ENCODE peak calls at places on chromosomes 2 and 18, in six cellular contexts. One of them, this sample, is unnamed.

GRCh38 chr2:16183345-16183744 is 243.0 kb downstream of the MYCN start:
- DNase-seq in K562: no peak
- DNase-seq in GM12891: no peak
- DNase-seq in HepG2: no peak
- DNase-seq in GM12878: no peak
- DNase-seq in H1: no peak
- DNase-seq in this sample: no peak

GRCh38 chr18:57698571-57699276 is 77.1 kb upstream of the NARS1 start:
- DNase-seq in K562: no peak
- DNase-seq in GM12891: no peak
- DNase-seq in HepG2: no peak
- DNase-seq in GM12878: no peak
- DNase-seq in H1: no peak
- DNase-seq in this sample: no peak

GRCh38 chr2:24159708-24160107 is 15.1 kb upstream of the FAM228A start:
- DNase-seq in K562: no peak
- DNase-seq in GM12891: no peak
- DNase-seq in HepG2: no peak
- DNase-seq in GM12878: no peak
- DNase-seq in H1: no peak
- DNase-seq in this sample: no peak

GRCh38 chr18:34929336-34929780 is 111.9 kb upstream of the MAPRE2 start:
- DNase-seq in K562: peak; percentile 14
- DNase-seq in GM12891: no peak
- DNase-seq in HepG2: peak; percentile 94
- DNase-seq in GM12878: no peak
- DNase-seq in H1: no peak
- DNase-seq in this sample: no peak

GRCh38 chr2:3145471-3146027 is 232.1 kb downstream of the EIPR1 start:
- DNase-seq in K562: no peak
- DNase-seq in GM12891: no peak
- DNase-seq in HepG2: no peak
- DNase-seq in GM12878: no peak
- DNase-seq in H1: no peak
- DNase-seq in this sample: no peak

GRCh38 chr2:191657977-191658376 is 20.0 kb upstream of the NABP1 start:
- DNase-seq in K562: no peak
- DNase-seq in GM12891: no peak
- DNase-seq in HepG2: no peak
- DNase-seq in GM12878: no peak
- DNase-seq in H1: no peak
- DNase-seq in this sample: no peak

GRCh38 chr2:149329068-149329467 is 1.3 kb upstream of the LYPD6 start:
- DNase-seq in K562: no peak
- DNase-seq in GM12891: no peak
- DNase-seq in HepG2: no peak
- DNase-seq in GM12878: no peak
- DNase-seq in H1: peak; percentile 59
- DNase-seq in this sample: no peak

GRCh38 chr2:234330902-234331301 is 166.0 kb downstream of the ARL4C start:
- DNase-seq in K562: no peak
- DNase-seq in GM12891: no peak
- DNase-seq in HepG2: no peak
- DNase-seq in GM12878: no peak
- DNase-seq in H1: no peak
- DNase-seq in this sample: no peak

GRCh38 chr2:172640389-172640788 is 84.5 kb downstream of the PDK1 start:
- DNase-seq in K562: no peak
- DNase-seq in GM12891: no peak
- DNase-seq in HepG2: no peak
- DNase-seq in GM12878: no peak
- DNase-seq in H1: no peak
- DNase-seq in this sample: no peak
- TF ChIP-seq TAF1 in K562: no peak
- TF ChIP-seq TAF1 in GM12891: no peak
- TF ChIP-seq TAF1 in HepG2: no peak
- TF ChIP-seq TAF1 in GM12878: no peak
- TF ChIP-seq TAF1 in H1: no peak
- TF ChIP-seq TAF1 in this sample: no peak

GRCh38 chr18:21740474-21740723 is 193 bp upstream of the MIB1 start:
- DNase-seq in K562: peak; percentile 97
- DNase-seq in GM12891: peak; percentile 86
- DNase-seq in HepG2: peak; percentile 92
- DNase-seq in GM12878: no peak
- DNase-seq in H1: no peak
- DNase-seq in this sample: peak; percentile 79
- TF ChIP-seq POLR2A in K562: peak; percentile 72
- TF ChIP-seq POLR2A in GM12891: no peak
- TF ChIP-seq POLR2A in HepG2: no peak
- TF ChIP-seq POLR2A in GM12878: no peak
- TF ChIP-seq POLR2A in H1: no peak
- TF ChIP-seq POLR2A in this sample: no peak

DNA sequence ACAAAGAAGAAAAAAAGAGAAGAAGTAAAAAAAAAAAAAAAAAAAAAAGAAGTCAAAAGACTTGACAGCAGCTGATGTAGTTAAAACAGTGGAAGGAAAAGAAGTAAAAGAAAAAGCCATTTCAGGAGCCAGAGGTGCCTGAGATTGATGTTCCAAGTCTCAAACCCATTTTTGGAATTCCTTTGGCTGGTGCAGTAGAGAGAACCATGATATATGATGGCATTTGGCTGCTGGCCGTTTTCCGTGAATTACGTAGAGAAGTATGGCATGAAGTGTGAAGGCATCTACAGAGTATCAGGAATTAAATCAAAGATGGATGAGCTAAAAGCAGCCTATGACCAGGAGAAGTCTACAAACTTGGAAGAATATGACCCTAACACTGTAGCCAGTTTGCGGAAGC is 7.6 kb upstream of the CHST10 start:
- DNase-seq in K562: no peak
- DNase-seq in GM12891: no peak
- DNase-seq in HepG2: no peak
- DNase-seq in GM12878: no peak
- DNase-seq in H1: no peak
- DNase-seq in this sample: no peak
- TF ChIP-seq POLR2AphosphoS5 in K562: no peak
- TF ChIP-seq POLR2AphosphoS5 in GM12891: no peak
- TF ChIP-seq POLR2AphosphoS5 in HepG2: no peak
- TF ChIP-seq POLR2AphosphoS5 in GM12878: no peak
- TF ChIP-seq POLR2AphosphoS5 in H1: no peak
- TF ChIP-seq POLR2AphosphoS5 in this sample: no peak

GRCh38 chr2:71548589-71549485 is 95.5 kb downstream of the DYSF start:
- DNase-seq in K562: peak; percentile 85
- DNase-seq in GM12891: peak; percentile 79
- DNase-seq in HepG2: peak; percentile 62
- DNase-seq in GM12878: no peak
- DNase-seq in H1: peak; percentile 88
- DNase-seq in this sample: peak; percentile 71
- TF ChIP-seq TAF1 in K562: no peak
- TF ChIP-seq TAF1 in GM12891: no peak
- TF ChIP-seq TAF1 in HepG2: no peak
- TF ChIP-seq TAF1 in GM12878: no peak
- TF ChIP-seq TAF1 in H1: no peak
- TF ChIP-seq TAF1 in this sample: no peak

DNA sequence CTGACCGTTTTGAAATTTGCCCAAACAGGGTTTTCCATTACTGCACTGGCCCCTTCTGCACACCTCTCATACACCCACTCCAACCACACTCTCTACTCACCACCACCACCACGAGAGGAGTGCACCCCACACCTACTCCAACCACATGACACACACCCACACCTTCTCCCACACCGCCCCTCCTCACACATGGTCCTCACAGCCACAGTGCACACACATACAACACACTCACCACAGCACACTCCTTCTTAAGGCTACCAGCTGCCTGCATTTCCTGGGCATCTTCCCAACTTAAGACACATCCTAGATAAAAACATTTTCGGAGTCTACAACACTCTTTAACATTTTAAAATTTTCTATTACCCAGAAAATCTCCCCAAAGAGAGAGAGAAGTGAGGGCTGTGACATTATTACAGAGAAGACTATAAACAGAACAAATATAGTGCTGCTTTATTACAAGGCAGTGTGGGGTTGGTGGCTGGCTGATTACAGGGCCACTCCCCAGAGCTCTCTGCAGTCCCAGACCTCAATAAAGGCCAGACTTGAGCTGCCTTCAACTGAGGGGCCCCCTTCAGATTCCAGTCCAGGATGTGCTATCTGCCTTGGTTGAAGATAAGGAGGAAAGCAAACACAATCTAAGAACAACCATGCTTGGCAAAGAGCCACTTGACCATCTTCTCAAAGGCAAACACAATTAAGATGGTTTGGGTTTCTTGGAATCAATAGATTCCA is 36.1 kb downstream of the NHEJ1 start:
- DNase-seq in K562: peak; percentile 31
- DNase-seq in GM12891: no peak
- DNase-seq in HepG2: no peak
- DNase-seq in GM12878: no peak
- DNase-seq in H1: no peak
- DNase-seq in this sample: no peak
- TF ChIP-seq POLR2A in K562: no peak
- TF ChIP-seq POLR2A in GM12891: no peak
- TF ChIP-seq POLR2A in HepG2: no peak
- TF ChIP-seq POLR2A in GM12878: no peak
- TF ChIP-seq POLR2A in H1: no peak
- TF ChIP-seq POLR2A in this sample: no peak

This sample was measured in GM12892.